ENCODE peak calls at places on chromosomes 16 and 17, in five cellular contexts. Y, B, V, G and L are unnamed samples.

GRCh38 chr16:53529529-53529928 is 26.5 kb upstream of the AKTIP start:
- DNase-seq in Y (no peak), V (no peak), G (no peak), B (no peak), L (peak; percentile 23)

GRCh38 chr16:85921026-85921425 is 22.1 kb downstream of the IRF8 start:
- DNase-seq in G (no peak), Y (no peak), B (no peak), V (no peak), L (no peak)

GRCh38 chr16:66460703-66461102 is 33.6 kb downstream of the BEAN1 start:
- DNase-seq in V (no peak), B (no peak), Y (no peak), G (no peak), L (no peak)

GRCh38 chr16:70561623-70562022 is 38.0 kb downstream of the SF3B3 start:
- DNase-seq in B (no peak), V (no peak), Y (no peak), G (no peak), L (no peak)

GRCh38 chr17:38710603-38710962 is 5.5 kb downstream of the MLLT6 start:
- DNase-seq in G (no peak), V (no peak), Y (no peak), B (no peak), L (no peak)

GRCh38 chr16:82993415-82993814 is 366.6 kb downstream of the CDH13 start:
- DNase-seq in B (no peak), Y (no peak), V (no peak), G (no peak), L (no peak)

GRCh38 chr17:37607637-37608368 is 1.4 kb downstream of the SYNRG start:
- DNase-seq in V (no peak), G (peak; percentile 27), Y (no peak), B (no peak), L (peak; percentile 45)

GRCh38 chr16:69089091-69089912 is 16.2 kb upstream of the HAS3 start:
- DNase-seq in V (no peak), Y (no peak), G (peak; percentile 32), B (no peak), L (peak; percentile 68)

GRCh38 chr16:77307764-77308561 is 108.8 kb downstream of the SYCE1L start:
- DNase-seq in B (peak; percentile 82), Y (no peak), V (no peak), G (no peak), L (no peak)

GRCh38 chr17:17886747-17887146 is 50.0 kb upstream of the SREBF1 start:
- DNase-seq in G (no peak), B (no peak), Y (no peak), V (no peak), L (no peak)

GRCh38 chr16:57689772-57690558 is 4.6 kb upstream of the DRC7 start:
- DNase-seq in V (no peak), B (no peak), Y (no peak), G (peak; percentile 49), L (no peak)

GRCh38 chr16:65415460-65415859 is 293.6 kb upstream of the CDH11 start:
- DNase-seq in G (no peak), V (no peak), B (peak; percentile 81), Y (no peak), L (no peak)

GRCh38 chr17:50192873-50193274 is 8.6 kb downstream of the COL1A1 start:
- DNase-seq in Y (no peak), B (no peak), G (no peak), V (no peak), L (no peak)

GRCh38 chr17:41308251-41308917 is 725 bp downstream of the KRTAP16-1 start:
- DNase-seq in B (no peak), Y (no peak), G (peak; percentile 84), V (no peak), L (peak; percentile 12)

DNA sequence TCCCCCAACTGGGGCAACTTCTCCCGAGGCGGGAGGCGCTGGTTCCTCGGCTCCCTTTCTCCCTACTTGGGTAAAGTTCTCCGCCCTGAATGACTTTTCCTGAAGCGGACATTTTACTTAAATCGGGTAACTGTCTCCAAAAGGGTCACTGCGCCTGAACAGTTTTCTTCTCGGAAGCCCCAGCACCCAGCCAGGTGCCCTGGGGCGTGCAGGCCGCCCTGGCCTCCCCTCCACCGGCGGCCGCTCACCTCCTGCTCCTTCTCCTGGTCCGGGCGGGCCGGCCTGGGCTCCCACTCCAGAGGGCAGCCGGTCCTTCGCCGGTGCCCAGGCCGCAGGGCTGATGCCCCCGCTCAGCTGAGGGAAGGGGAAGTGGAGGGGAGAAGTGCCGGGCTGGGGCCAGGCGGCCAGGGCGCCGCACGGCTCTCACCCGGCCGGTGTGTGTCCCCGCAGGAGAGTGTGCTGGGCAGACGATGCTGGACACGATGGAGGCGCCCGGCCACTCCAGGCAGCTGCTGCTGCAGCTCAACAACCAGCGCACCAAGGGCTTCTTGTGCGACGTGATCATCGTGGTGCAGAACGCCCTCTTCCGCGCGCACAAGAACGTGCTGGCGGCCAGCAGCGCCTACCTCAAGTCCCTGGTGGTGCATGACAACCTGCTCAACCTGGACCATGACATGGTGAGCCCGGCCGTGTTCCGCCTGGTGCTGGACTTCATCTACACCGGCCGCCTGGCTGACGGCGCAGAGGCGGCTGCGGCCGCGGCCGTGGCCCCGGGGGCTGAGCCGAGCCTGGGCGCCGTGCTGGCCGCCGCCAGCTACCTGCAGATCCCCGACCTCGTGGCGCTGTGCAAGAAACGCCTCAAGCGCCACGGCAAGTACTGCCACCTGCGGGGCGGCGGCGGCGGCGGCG is 1.6 kb downstream of the HIC1 start:
- DNase-seq in Y (no peak), B (no peak), G (peak; percentile 50), V (no peak), L (no peak)
- H3K9me3 ChIP-seq in Y (no peaks in the 10 kb centered on the region), B (no peaks in the 10 kb centered on the region), G (no peaks in the 10 kb centered on the region), V (no peaks in the 10 kb centered on the region), L (no peaks in the 10 kb centered on the region)

GRCh38 chr16:28874406-28874805 is 3.9 kb upstream of the ATP2A1 start:
- DNase-seq in G (no peak), B (no peak), Y (no peak), V (no peak), L (no peak)

GRCh38 chr16:28875134-28876015 is 2.9 kb upstream of the ATP2A1 start:
- DNase-seq in G (no peak), B (no peak), V (no peak), Y (no peak), L (no peak)

GRCh38 chr16:28873543-28874201 is 4.6 kb upstream of the ATP2A1 start:
- DNase-seq in G (peak; percentile 55), Y (no peak), V (no peak), B (peak; percentile 28), L (no peak)

GRCh38 chr16:28876016-28876659 is 2.1 kb upstream of the ATP2A1 start:
- DNase-seq in Y (no peak), V (no peak), G (no peak), B (no peak), L (no peak)

DNA sequence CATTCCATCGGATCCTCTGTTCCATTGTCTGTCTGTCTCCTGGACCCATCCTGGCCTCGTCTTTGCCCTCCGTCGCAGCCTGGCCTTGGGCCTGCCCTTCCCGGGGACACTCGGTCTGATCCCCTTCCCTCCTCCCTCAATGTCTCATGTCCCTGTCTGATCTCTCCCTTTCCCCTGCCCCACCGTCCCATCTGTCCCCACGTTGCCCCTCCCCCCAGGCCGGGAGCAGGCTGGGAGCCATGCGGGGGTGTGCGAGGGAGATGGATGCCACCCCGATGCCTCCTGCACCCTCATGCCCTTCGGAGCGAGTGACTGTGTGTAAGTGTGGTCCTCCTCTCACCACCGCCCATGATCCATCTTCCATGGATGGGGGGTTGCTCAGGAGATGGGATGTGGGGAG is 5.3 kb upstream of the ATP2A1 start:
- DNase-seq in G (no peak), V (no peak), Y (no peak), B (no peak), L (no peak)
- H3K27ac ChIP-seq in G (no peak overlapping the region), V (no peak overlapping the region), Y (no peak overlapping the region), B (no peak overlapping the region), L (no peak overlapping the region)

DNA sequence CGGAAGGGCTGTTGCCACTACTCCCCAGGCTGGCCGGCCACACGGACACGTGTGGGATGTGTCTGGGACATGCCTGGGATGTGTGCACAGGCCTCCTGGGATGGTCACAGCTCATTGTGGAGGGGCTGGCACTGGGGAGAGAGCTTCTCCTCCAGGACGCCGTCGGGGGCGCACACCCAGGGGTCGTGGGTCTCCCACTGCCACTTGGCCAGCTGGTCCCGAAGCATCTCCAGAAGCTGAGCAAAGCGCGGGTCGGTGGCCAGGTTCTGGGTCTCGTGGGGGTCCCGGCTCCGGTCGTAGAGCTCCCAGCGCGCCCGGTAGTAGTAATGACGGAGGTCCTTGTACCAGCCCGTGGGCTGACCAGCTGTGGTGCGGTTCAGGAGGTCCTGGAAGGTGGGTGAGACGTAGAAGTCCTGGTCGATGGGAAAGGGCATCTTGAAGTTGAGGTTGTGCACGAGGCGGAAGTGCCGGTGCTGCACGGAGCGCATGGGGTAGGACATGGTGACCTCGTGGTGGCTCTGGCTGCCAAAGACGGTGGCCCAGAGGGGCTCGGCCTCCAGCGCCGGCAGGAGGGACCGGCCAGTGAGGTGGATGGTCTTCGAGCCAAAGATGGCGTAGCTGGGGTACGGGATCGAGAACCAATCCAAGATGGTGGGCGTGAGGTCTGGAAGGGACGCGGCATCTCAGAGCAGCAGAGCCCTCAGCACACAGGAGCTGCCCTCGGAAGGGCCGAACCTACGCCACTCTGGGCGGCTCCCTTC is 9.6 kb downstream of the SGSH start:
- DNase-seq in Y (no peak), B (no peak), G (no peak), V (no peak), L (no peak)
- H3K36me3 ChIP-seq in Y (no peaks in the 10 kb centered on the region), B (peaks cover 11% of the 10 kb centered on the region), G (peaks cover 29% of the 10 kb centered on the region), V (peaks cover 89% of the 10 kb centered on the region), L (peaks cover 12% of the 10 kb centered on the region)

GRCh38 chr16:27771201-27771910 is 221.4 kb downstream of the KATNIP start:
- DNase-seq in Y (no peak), V (no peak), B (no peak), G (no peak), L (no peak)
- H3K9me3 ChIP-seq in Y (no peaks in the 10 kb centered on the region), V (no peaks in the 10 kb centered on the region), B (no peaks in the 10 kb centered on the region), G (no peaks in the 10 kb centered on the region), L (no peaks in the 10 kb centered on the region)